ENCODE peak calls at places on chromosomes 1 and 21, in seven cellular contexts. One of them, this sample, is unnamed.

GRCh38 chr21:25878334-25878733 is 143.6 kb downstream of the GABPA start:
- DNase-seq in left colon: no peak
- DNase-seq in AG10803: no peak
- DNase-seq in HEK293T: no peak
- DNase-seq in skeletal muscle cell: no peak
- DNase-seq in ELR: peak; percentile 47
- DNase-seq in activated gamma-delta T cell: no peak
- DNase-seq in this sample: no peak

GRCh38 chr1:189206617-189207016 is 1271.0 kb downstream of the BRINP3 start:
- DNase-seq in ELR: peak; percentile 56
- DNase-seq in left colon: no peak
- DNase-seq in AG10803: no peak
- DNase-seq in activated gamma-delta T cell: no peak
- DNase-seq in HEK293T: no peak
- DNase-seq in skeletal muscle cell: no peak
- DNase-seq in this sample: no peak

GRCh38 chr1:203407301-203407700 is 56.4 kb upstream of the FMOD start:
- DNase-seq in AG10803: no peak
- DNase-seq in skeletal muscle cell: no peak
- DNase-seq in ELR: no peak
- DNase-seq in HEK293T: no peak
- DNase-seq in left colon: peak; percentile 55
- DNase-seq in activated gamma-delta T cell: no peak
- DNase-seq in this sample: no peak

GRCh38 chr1:246785536-246786111 is 61.4 kb downstream of the SCCPDH start:
- DNase-seq in skeletal muscle cell: no peak
- DNase-seq in ELR: no peak
- DNase-seq in left colon: no peak
- DNase-seq in activated gamma-delta T cell: no peak
- DNase-seq in HEK293T: peak; percentile 13
- DNase-seq in AG10803: no peak
- DNase-seq in this sample: no peak

GRCh38 chr1:237016626-237017025 is 12.4 kb upstream of the MT1HL1 start:
- DNase-seq in activated gamma-delta T cell: no peak
- DNase-seq in left colon: no peak
- DNase-seq in HEK293T: no peak
- DNase-seq in AG10803: no peak
- DNase-seq in skeletal muscle cell: no peak
- DNase-seq in ELR: no peak
- DNase-seq in this sample: no peak

GRCh38 chr1:7108251-7108650 is 323.0 kb downstream of the CAMTA1 start:
- DNase-seq in left colon: no peak
- DNase-seq in skeletal muscle cell: no peak
- DNase-seq in activated gamma-delta T cell: no peak
- DNase-seq in ELR: no peak
- DNase-seq in AG10803: no peak
- DNase-seq in HEK293T: no peak
- DNase-seq in this sample: no peak

GRCh38 chr1:35726814-35727433 is 8.2 kb upstream of the C1orf216 start:
- DNase-seq in left colon: no peak
- DNase-seq in skeletal muscle cell: no peak
- DNase-seq in activated gamma-delta T cell: no peak
- DNase-seq in HEK293T: peak; percentile 81
- DNase-seq in ELR: peak; percentile 67
- DNase-seq in AG10803: peak; percentile 58
- DNase-seq in this sample: peak; percentile 49

GRCh38 chr1:62572476-62572875 is 24.8 kb upstream of the ANGPTL3 start:
- DNase-seq in HEK293T: no peak
- DNase-seq in left colon: no peak
- DNase-seq in activated gamma-delta T cell: no peak
- DNase-seq in ELR: no peak
- DNase-seq in AG10803: no peak
- DNase-seq in skeletal muscle cell: no peak
- DNase-seq in this sample: no peak

GRCh38 chr1:67687198-67687545 is 2.2 kb downstream of the GADD45A start:
- DNase-seq in activated gamma-delta T cell: no peak
- DNase-seq in HEK293T: no peak
- DNase-seq in skeletal muscle cell: no peak
- DNase-seq in AG10803: no peak
- DNase-seq in ELR: no peak
- DNase-seq in left colon: no peak
- DNase-seq in this sample: no peak

GRCh38 chr1:3539707-3540425 is 71.4 kb downstream of the MEGF6 start:
- DNase-seq in ELR: no peak
- DNase-seq in AG10803: peak; percentile 62
- DNase-seq in skeletal muscle cell: no peak
- DNase-seq in left colon: no peak
- DNase-seq in HEK293T: no peak
- DNase-seq in activated gamma-delta T cell: no peak
- DNase-seq in this sample: no peak

GRCh38 chr1:37655274-37655673 is 20.6 kb upstream of the RSPO1 start:
- DNase-seq in left colon: no peak
- DNase-seq in skeletal muscle cell: no peak
- DNase-seq in AG10803: no peak
- DNase-seq in activated gamma-delta T cell: no peak
- DNase-seq in ELR: no peak
- DNase-seq in HEK293T: no peak
- DNase-seq in this sample: no peak

GRCh38 chr1:156858555-156858956 is 361 bp downstream of the INSRR start:
- DNase-seq in activated gamma-delta T cell: no peak
- DNase-seq in left colon: no peak
- DNase-seq in HEK293T: no peak
- DNase-seq in ELR: no peak
- DNase-seq in AG10803: no peak
- DNase-seq in skeletal muscle cell: no peak
- DNase-seq in this sample: peak; percentile 42

GRCh38 chr21:45076245-45076661 is 1.9 kb downstream of the ADARB1 start:
- DNase-seq in skeletal muscle cell: no peak
- DNase-seq in HEK293T: no peak
- DNase-seq in activated gamma-delta T cell: no peak
- DNase-seq in left colon: no peak
- DNase-seq in AG10803: peak; percentile 40
- DNase-seq in ELR: peak; percentile 70
- DNase-seq in this sample: peak; percentile 17

GRCh38 chr21:39064325-39065012 is 118.8 kb downstream of the PSMG1 start:
- DNase-seq in HEK293T: no peak
- DNase-seq in AG10803: no peak
- DNase-seq in left colon: no peak
- DNase-seq in skeletal muscle cell: no peak
- DNase-seq in activated gamma-delta T cell: no peak
- DNase-seq in ELR: no peak
- DNase-seq in this sample: no peak

GRCh38 chr1:240571782-240572181 is 40.2 kb downstream of the GREM2 start:
- DNase-seq in activated gamma-delta T cell: no peak
- DNase-seq in ELR: no peak
- DNase-seq in skeletal muscle cell: no peak
- DNase-seq in AG10803: no peak
- DNase-seq in left colon: no peak
- DNase-seq in HEK293T: no peak
- DNase-seq in this sample: no peak